ENCODE peak calls at places on chromosomes 16 and 17, in seven cellular contexts. One of them, this sample, is unnamed.

GRCh38 chr16:14098081-14098480 is 27.0 kb downstream of the MRTFB start:
- DNase-seq in H1: no peak
- DNase-seq in mesenchymal stem cell: peak; percentile 26
- DNase-seq in mesendoderm: no peak
- DNase-seq in IMR-90: no peak
- DNase-seq in H9: no peak
- DNase-seq in trophoblast cell: peak; percentile 45
- DNase-seq in this sample: no peak

GRCh38 chr17:56125830-56126819 is 27.1 kb upstream of the ANKFN1 start:
- DNase-seq in H9: peak; percentile 59
- DNase-seq in H1: no peak
- DNase-seq in mesendoderm: peak; percentile 74
- DNase-seq in IMR-90: peak; percentile 74
- DNase-seq in trophoblast cell: peak; percentile 65
- DNase-seq in mesenchymal stem cell: peak; percentile 37
- DNase-seq in this sample: peak; percentile 41

GRCh38 chr16:48123104-48123788 is 32.5 kb downstream of the ABCC12 start:
- DNase-seq in mesenchymal stem cell: peak; percentile 96
- DNase-seq in H1: no peak
- DNase-seq in IMR-90: peak; percentile 100
- DNase-seq in H9: no peak
- DNase-seq in trophoblast cell: peak; percentile 80
- DNase-seq in mesendoderm: peak; percentile 88
- DNase-seq in this sample: no peak

GRCh38 chr17:58416937-58417299 is 416 bp downstream of the RNF43 start:
- DNase-seq in mesenchymal stem cell: no peak
- DNase-seq in mesendoderm: peak; percentile 22
- DNase-seq in IMR-90: no peak
- DNase-seq in H1: no peak
- DNase-seq in trophoblast cell: peak; percentile 17
- DNase-seq in H9: no peak
- DNase-seq in this sample: no peak

GRCh38 chr16:83200005-83200779 is 573.4 kb downstream of the CDH13 start:
- DNase-seq in mesenchymal stem cell: no peak
- DNase-seq in H1: no peak
- DNase-seq in mesendoderm: peak; percentile 18
- DNase-seq in IMR-90: peak; percentile 22
- DNase-seq in trophoblast cell: no peak
- DNase-seq in H9: peak; percentile 46
- DNase-seq in this sample: no peak

GRCh38 chr16:70747703-70748631 is 53.0 kb downstream of the VAC14 start:
- DNase-seq in trophoblast cell: peak; percentile 99
- DNase-seq in mesenchymal stem cell: peak; percentile 45
- DNase-seq in IMR-90: peak; percentile 16
- DNase-seq in H9: no peak
- DNase-seq in H1: no peak
- DNase-seq in mesendoderm: peak; percentile 57
- DNase-seq in this sample: no peak

GRCh38 chr17:40900819-40901356 is 15.8 kb upstream of the KRT20 start:
- DNase-seq in mesenchymal stem cell: no peak
- DNase-seq in H9: no peak
- DNase-seq in H1: no peak
- DNase-seq in IMR-90: no peak
- DNase-seq in trophoblast cell: no peak
- DNase-seq in mesendoderm: no peak
- DNase-seq in this sample: no peak

GRCh38 chr16:27269300-27270150 is 953 bp upstream of the NSMCE1 start:
- DNase-seq in mesenchymal stem cell: no peak
- DNase-seq in IMR-90: no peak
- DNase-seq in mesendoderm: no peak
- DNase-seq in trophoblast cell: no peak
- DNase-seq in H1: no peak
- DNase-seq in H9: no peak
- DNase-seq in this sample: no peak

GRCh38 chr17:60443713-60444112 is 21.4 kb downstream of the CHCT1 start:
- DNase-seq in mesenchymal stem cell: no peak
- DNase-seq in mesendoderm: no peak
- DNase-seq in H9: no peak
- DNase-seq in trophoblast cell: no peak
- DNase-seq in IMR-90: no peak
- DNase-seq in H1: no peak
- DNase-seq in this sample: no peak

GRCh38 chr17:59725691-59726090 is 18.2 kb downstream of the VMP1 start:
- DNase-seq in H9: no peak
- DNase-seq in mesenchymal stem cell: no peak
- DNase-seq in trophoblast cell: peak; percentile 54
- DNase-seq in H1: no peak
- DNase-seq in mesendoderm: no peak
- DNase-seq in IMR-90: no peak
- DNase-seq in this sample: no peak

GRCh38 chr17:42423766-42424165 is 710 bp upstream of the CAVIN1 start:
- DNase-seq in IMR-90: no peak
- DNase-seq in mesenchymal stem cell: no peak
- DNase-seq in trophoblast cell: no peak
- DNase-seq in H9: no peak
- DNase-seq in mesendoderm: no peak
- DNase-seq in H1: no peak
- DNase-seq in this sample: no peak

GRCh38 chr17:7932483-7932891 is 481 bp downstream of the CNTROB start:
- DNase-seq in H1: no peak
- DNase-seq in trophoblast cell: peak; percentile 19
- DNase-seq in mesenchymal stem cell: peak; percentile 59
- DNase-seq in mesendoderm: peak; percentile 58
- DNase-seq in H9: peak; percentile 61
- DNase-seq in IMR-90: peak; percentile 21
- DNase-seq in this sample: no peak

GRCh38 chr16:51151951-51152663 is 1.0 kb upstream of the SALL1 start:
- DNase-seq in mesendoderm: peak; percentile 98
- DNase-seq in trophoblast cell: no peak
- DNase-seq in IMR-90: peak; percentile 80
- DNase-seq in H9: peak; percentile 91
- DNase-seq in mesenchymal stem cell: peak; percentile 96
- DNase-seq in H1: peak; percentile 77
- DNase-seq in this sample: peak; percentile 97

GRCh38 chr16:2475413-2476344 is 752 bp downstream of the TBC1D24 start:
- DNase-seq in mesenchymal stem cell: no peak
- DNase-seq in H9: peak; percentile 56
- DNase-seq in H1: no peak
- DNase-seq in trophoblast cell: peak; percentile 50
- DNase-seq in mesendoderm: peak; percentile 29
- DNase-seq in IMR-90: no peak
- DNase-seq in this sample: no peak

GRCh38 chr17:74595037-74595436 is 3.0 kb upstream of the CD300LD start:
- DNase-seq in H1: no peak
- DNase-seq in IMR-90: no peak
- DNase-seq in H9: no peak
- DNase-seq in mesenchymal stem cell: no peak
- DNase-seq in trophoblast cell: no peak
- DNase-seq in mesendoderm: no peak
- DNase-seq in this sample: no peak
- H2BK5ac ChIP-seq in H1: no peak overlapping the region
- H2BK5ac ChIP-seq in IMR-90: no peak overlapping the region
- H2BK5ac ChIP-seq in H9: no peak overlapping the region
- H2BK5ac ChIP-seq in mesenchymal stem cell: no peak overlapping the region
- H2BK5ac ChIP-seq in trophoblast cell: no peak overlapping the region
- H2BK5ac ChIP-seq in mesendoderm: no peak overlapping the region
- H2BK5ac ChIP-seq in this sample: no peak overlapping the region

GRCh38 chr17:50834126-50834785 is 1.1 kb upstream of the WFIKKN2 start:
- DNase-seq in mesendoderm: no peak
- DNase-seq in H9: peak; percentile 31
- DNase-seq in H1: no peak
- DNase-seq in mesenchymal stem cell: no peak
- DNase-seq in trophoblast cell: no peak
- DNase-seq in IMR-90: no peak
- DNase-seq in this sample: no peak

GRCh38 chr17:50833396-50834125 is 1.8 kb upstream of the WFIKKN2 start:
- DNase-seq in mesenchymal stem cell: no peak
- DNase-seq in IMR-90: no peak
- DNase-seq in trophoblast cell: no peak
- DNase-seq in mesendoderm: no peak
- DNase-seq in H1: no peak
- DNase-seq in H9: peak; percentile 26
- DNase-seq in this sample: no peak

GRCh38 chr17:50831430-50832064 is 3.8 kb upstream of the WFIKKN2 start:
- DNase-seq in mesenchymal stem cell: no peak
- DNase-seq in H9: peak; percentile 64
- DNase-seq in IMR-90: no peak
- DNase-seq in mesendoderm: peak; percentile 42
- DNase-seq in H1: no peak
- DNase-seq in trophoblast cell: no peak
- DNase-seq in this sample: no peak

GRCh38 chr17:50830994-50831393 is 4.4 kb upstream of the WFIKKN2 start:
- DNase-seq in H9: peak; percentile 57
- DNase-seq in IMR-90: no peak
- DNase-seq in mesenchymal stem cell: no peak
- DNase-seq in mesendoderm: no peak
- DNase-seq in trophoblast cell: no peak
- DNase-seq in H1: no peak
- DNase-seq in this sample: no peak

DNA sequence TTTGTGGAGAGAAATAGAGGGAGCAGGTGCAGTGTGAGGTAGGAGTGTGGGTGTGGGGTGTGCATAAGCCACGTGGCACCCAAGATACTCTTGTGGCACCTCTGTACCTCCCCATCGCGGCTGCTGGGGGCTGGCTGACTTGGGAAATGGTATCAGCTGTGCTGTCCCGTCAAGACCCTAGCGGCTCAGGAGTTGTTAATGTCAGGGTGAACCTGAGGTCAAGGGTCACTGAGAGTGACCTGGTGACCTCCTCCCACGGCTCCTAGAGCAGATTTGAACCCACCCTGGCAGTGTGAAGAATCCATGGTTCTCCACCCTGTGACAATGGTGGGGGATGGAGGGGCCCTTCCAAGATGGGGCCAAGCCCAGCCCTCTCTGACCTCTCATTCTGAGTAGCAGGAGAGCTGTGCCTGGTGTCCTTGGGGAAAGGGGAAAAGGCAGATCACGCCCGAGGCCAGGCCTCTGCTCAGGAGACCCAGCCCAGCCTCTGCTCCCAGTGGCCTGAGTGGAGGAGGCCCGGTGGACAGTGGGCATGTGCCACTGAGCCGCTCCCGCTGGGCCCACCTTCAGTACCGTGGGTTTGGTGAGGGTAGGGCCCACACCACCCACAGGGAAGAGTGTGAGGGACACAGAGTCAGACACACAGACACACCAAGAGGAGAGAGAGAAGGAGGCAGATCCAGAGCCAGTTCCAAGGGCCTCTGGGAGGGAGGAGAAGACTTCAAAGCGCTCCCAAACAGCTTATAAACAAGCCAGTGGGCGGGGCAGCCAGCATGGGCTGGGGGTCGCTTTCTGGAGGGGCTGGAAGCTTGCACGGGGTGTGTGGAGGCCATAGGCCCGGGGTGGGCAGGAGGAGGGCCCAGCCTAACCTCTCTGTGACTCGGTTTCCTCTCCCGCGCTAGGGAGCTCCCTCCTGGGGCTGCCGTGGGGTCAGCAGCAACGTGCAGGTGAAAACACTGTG is 2.8 kb upstream of the WFIKKN2 start:
- DNase-seq in H1: no peak
- DNase-seq in H9: peak; percentile 25
- DNase-seq in trophoblast cell: no peak
- DNase-seq in mesendoderm: no peak
- DNase-seq in mesenchymal stem cell: no peak
- DNase-seq in IMR-90: no peak
- DNase-seq in this sample: no peak
- H2BK5ac ChIP-seq in H1: peak overlapping the region; percentile 40
- H2BK5ac ChIP-seq in H9: no peak overlapping the region
- H2BK5ac ChIP-seq in trophoblast cell: no peak overlapping the region
- H2BK5ac ChIP-seq in mesendoderm: no peak overlapping the region
- H2BK5ac ChIP-seq in mesenchymal stem cell: no peak overlapping the region
- H2BK5ac ChIP-seq in IMR-90: no peak overlapping the region
- H2BK5ac ChIP-seq in this sample: peak overlapping the region; percentile 45

DNA sequence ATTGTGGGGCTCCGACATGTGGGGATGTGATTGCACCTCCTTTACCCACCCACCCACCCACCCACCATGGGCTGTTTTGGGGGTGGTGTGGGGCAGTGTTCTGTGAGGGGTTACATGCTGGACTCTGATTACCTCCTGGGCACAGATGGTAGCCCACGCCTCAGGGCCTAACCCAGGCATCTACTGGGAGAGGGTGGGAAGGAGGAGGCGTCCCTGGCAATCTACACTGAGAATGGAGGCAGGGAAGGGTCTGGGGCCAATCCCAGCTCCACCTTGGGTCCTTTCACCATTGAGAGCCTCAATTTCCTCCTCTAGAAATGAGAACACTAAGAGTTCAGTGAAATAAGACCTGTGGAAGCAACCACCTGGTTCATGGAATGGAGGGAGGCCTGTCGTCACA is 11.7 kb upstream of the DOK4 start:
- DNase-seq in H1: no peak
- DNase-seq in mesendoderm: no peak
- DNase-seq in IMR-90: no peak
- DNase-seq in H9: no peak
- DNase-seq in mesenchymal stem cell: no peak
- DNase-seq in trophoblast cell: no peak
- DNase-seq in this sample: no peak
- H2BK5ac ChIP-seq in H1: no peak overlapping the region
- H2BK5ac ChIP-seq in mesendoderm: no peak overlapping the region
- H2BK5ac ChIP-seq in IMR-90: no peak overlapping the region
- H2BK5ac ChIP-seq in H9: no peak overlapping the region
- H2BK5ac ChIP-seq in mesenchymal stem cell: no peak overlapping the region
- H2BK5ac ChIP-seq in trophoblast cell: peak overlapping the region; percentile 47
- H2BK5ac ChIP-seq in this sample: no peak overlapping the region

GRCh38 chr17:6545291-6545690 is 11.1 kb downstream of the PITPNM3 start:
- DNase-seq in IMR-90: no peak
- DNase-seq in trophoblast cell: no peak
- DNase-seq in mesenchymal stem cell: no peak
- DNase-seq in H9: no peak
- DNase-seq in mesendoderm: no peak
- DNase-seq in H1: no peak
- DNase-seq in this sample: no peak

GRCh38 chr17:6548034-6548433 is 8.3 kb downstream of the PITPNM3 start:
- DNase-seq in mesendoderm: no peak
- DNase-seq in H1: no peak
- DNase-seq in trophoblast cell: no peak
- DNase-seq in IMR-90: no peak
- DNase-seq in mesenchymal stem cell: no peak
- DNase-seq in H9: no peak
- DNase-seq in this sample: no peak

GRCh38 chr17:6548578-6549330 is 7.6 kb downstream of the PITPNM3 start:
- DNase-seq in H1: no peak
- DNase-seq in mesenchymal stem cell: no peak
- DNase-seq in IMR-90: no peak
- DNase-seq in mesendoderm: no peak
- DNase-seq in trophoblast cell: no peak
- DNase-seq in H9: no peak
- DNase-seq in this sample: no peak

GRCh38 chr17:6546069-6546718 is 10.2 kb downstream of the PITPNM3 start:
- DNase-seq in mesendoderm: no peak
- DNase-seq in IMR-90: peak; percentile 67
- DNase-seq in H1: no peak
- DNase-seq in H9: no peak
- DNase-seq in trophoblast cell: no peak
- DNase-seq in mesenchymal stem cell: peak; percentile 7
- DNase-seq in this sample: no peak

DNA sequence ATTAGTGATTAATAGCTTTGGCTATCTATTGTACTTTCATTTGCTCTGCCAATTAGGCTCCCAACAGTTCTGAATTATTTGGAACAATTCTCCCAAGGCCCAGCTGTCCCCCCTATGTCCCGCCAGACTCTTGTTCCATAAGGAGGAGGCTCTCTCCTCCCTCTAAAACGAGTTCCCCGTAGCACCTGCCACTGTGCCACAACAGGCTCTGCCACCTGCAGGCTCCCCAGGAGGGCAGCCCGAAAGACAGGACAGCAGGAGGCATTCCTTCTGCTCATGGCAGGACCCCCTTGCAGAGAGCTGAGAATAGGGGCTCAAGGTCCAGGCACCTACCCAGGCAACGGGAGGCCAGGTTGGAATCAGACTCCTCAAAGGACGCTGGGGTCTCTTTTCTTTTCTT is 9.0 kb downstream of the PITPNM3 start:
- DNase-seq in IMR-90: no peak
- DNase-seq in mesendoderm: no peak
- DNase-seq in H1: no peak
- DNase-seq in trophoblast cell: no peak
- DNase-seq in H9: no peak
- DNase-seq in mesenchymal stem cell: no peak
- DNase-seq in this sample: no peak
- H2BK5ac ChIP-seq in IMR-90: no peak overlapping the region
- H2BK5ac ChIP-seq in mesendoderm: no peak overlapping the region
- H2BK5ac ChIP-seq in H1: no peak overlapping the region
- H2BK5ac ChIP-seq in trophoblast cell: no peak overlapping the region
- H2BK5ac ChIP-seq in H9: no peak overlapping the region
- H2BK5ac ChIP-seq in mesenchymal stem cell: no peak overlapping the region
- H2BK5ac ChIP-seq in this sample: no peak overlapping the region

This sample was measured in neuronal stem cell.